ENCODE peak calls at places on chromosomes 11 and 22, in six cellular contexts. F is NCI-H69, M is EL, V is RKO, K is Kasumi-1, S is non-pigmented ciliary epithelial cell. Y is an unnamed sample.

GRCh38 chr11:7892751-7893356 is 38.2 kb downstream of the OR10A6 start:
- DNase-seq in V (peak), S (no peak), F (peak), M (peak), K (peak), Y (no peak)

GRCh38 chr11:38491986-38492385 is 1894.0 kb upstream of the RAG2 start:
- DNase-seq in V (no peak), K (no peak), M (no peak), F (no peak), S (no peak), Y (no peak)

GRCh38 chr22:22235564-22235963 is 9.0 kb upstream of the VPREB1 start:
- DNase-seq in M (no peak), S (no peak), K (peak), V (no peak), F (peak), Y (peak)

GRCh38 chr22:24441406-24442351 is 14.3 kb downstream of the ADORA2A start:
- DNase-seq in V (no peak), M (peak), F (peak), S (no peak), K (no peak), Y (no peak)

GRCh38 chr11:64291746-64292457 is 800 bp downstream of the KCNK4 start:
- DNase-seq in M (no peak), V (no peak), K (no peak), S (no peak), F (peak), Y (no peak)

GRCh38 chr11:130478204-130478701 is 29.8 kb downstream of the ADAMTS15 start:
- DNase-seq in S (peak), F (no peak), K (no peak), M (peak), V (peak), Y (no peak)

GRCh38 chr11:67252831-67253239 is 13.4 kb upstream of the GRK2 start:
- DNase-seq in S (no peak), M (peak), V (peak), K (peak), F (peak), Y (no peak)

GRCh38 chr11:69297926-69298777 is 4.2 kb downstream of the MYEOV start:
- DNase-seq in S (no peak), K (peak), M (peak), V (peak), F (no peak), Y (peak)

GRCh38 chr22:50247748-50248147 is 2.9 kb upstream of the TUBGCP6 start:
- DNase-seq in F (peak), S (peak), M (peak), V (no peak), K (no peak), Y (no peak)

GRCh38 chr11:100876826-100877545 is 189.9 kb downstream of the ARHGAP42 start:
- DNase-seq in V (peak), M (peak), S (peak), F (peak), K (no peak), Y (no peak)

GRCh38 chr11:36296925-36297604 is 977 bp downstream of the PRR5L start:
- DNase-seq in S (no peak), F (no peak), M (peak), K (no peak), V (no peak), Y (no peak)

GRCh38 chr22:20964090-20964798 is 2.8 kb upstream of the AIFM3 start:
- DNase-seq in V (no peak), F (no peak), K (no peak), S (no peak), M (no peak), Y (no peak)

GRCh38 chr22:36081023-36081431 is 52.4 kb upstream of the RBFOX2 start:
- DNase-seq in S (peak), V (no peak), K (no peak), M (peak), F (no peak), Y (no peak)

GRCh38 chr22:34395370-34395769 is 475.1 kb upstream of the LARGE1 start:
- DNase-seq in M (no peak), F (no peak), K (no peak), V (no peak), S (no peak), Y (no peak)

GRCh38 chr11:36160115-36160514 is 129.1 kb downstream of the COMMD9 start:
- DNase-seq in F (no peak), S (no peak), K (no peak), V (no peak), M (no peak), Y (no peak)

GRCh38 chr11:72629266-72629665 is 45.0 kb downstream of the PDE2A start:
- DNase-seq in S (no peak), V (no peak), M (no peak), F (peak), K (no peak), Y (no peak)

GRCh38 chr11:36240746-36241295 is 48.4 kb downstream of the COMMD9 start:
- DNase-seq in M (no peak), K (no peak), V (no peak), F (peak), S (no peak), Y (no peak)

GRCh38 chr11:117511981-117512448 is 184.4 kb downstream of the CEP164 start:
- DNase-seq in K (no peak), F (no peak), M (no peak), V (no peak), S (no peak), Y (no peak)

GRCh38 chr11:81211050-81211449 is 1522.6 kb downstream of the FAM181B start:
- DNase-seq in K (no peak), S (no peak), F (no peak), V (no peak), M (no peak), Y (no peak)

GRCh38 chr11:106621479-106621878 is 396.8 kb downstream of the GUCY1A2 start:
- DNase-seq in K (no peak), V (no peak), F (no peak), S (no peak), M (no peak), Y (no peak)

GRCh38 chr11:117752721-117753237 is 44.2 kb downstream of the DSCAML1 start:
- DNase-seq in M (no peak), V (no peak), K (no peak), F (no peak), S (no peak), Y (no peak)

GRCh38 chr11:9691865-9692264 is 28.0 kb downstream of the SWAP70 start:
- DNase-seq in S (no peak), V (peak), K (peak), F (no peak), M (peak), Y (no peak)

GRCh38 chr11:92964471-92964870 is 5.0 kb upstream of the MTNR1B start:
- DNase-seq in K (no peak), F (no peak), S (no peak), M (no peak), V (no peak), Y (no peak)